ENCODE peak calls at places on chromosomes 7 and 10, in five cellular contexts. One of them, this sample, is unnamed.

GRCh38 chr10:108861181-108861754 is 1062.0 kb downstream of the XPNPEP1 start:
- DNase-seq in foreskin melanocyte: no peak
- DNase-seq in dermis blood vessel endothelial cell: no peak
- DNase-seq in LoVo: no peak
- DNase-seq in stimulated activated naive B cell treated with anti-CD40 and anti-IgM and Interleukin-4, amounts not matched to agents 10 μg/mL and 1 μg/mL and 100 μg/mL, for 72 hours: no peak
- DNase-seq in this sample: no peak

GRCh38 chr7:53596230-53596629 is 560.8 kb downstream of the POM121L12 start:
- DNase-seq in dermis blood vessel endothelial cell: no peak
- DNase-seq in stimulated activated naive B cell treated with anti-CD40 and anti-IgM and Interleukin-4, amounts not matched to agents 10 μg/mL and 1 μg/mL and 100 μg/mL, for 72 hours: no peak
- DNase-seq in LoVo: no peak
- DNase-seq in foreskin melanocyte: no peak
- DNase-seq in this sample: no peak

GRCh38 chr10:106338486-106338885 is 826.0 kb downstream of the SORCS1 start:
- DNase-seq in foreskin melanocyte: no peak
- DNase-seq in dermis blood vessel endothelial cell: no peak
- DNase-seq in stimulated activated naive B cell treated with anti-CD40 and anti-IgM and Interleukin-4, amounts not matched to agents 10 μg/mL and 1 μg/mL and 100 μg/mL, for 72 hours: no peak
- DNase-seq in LoVo: no peak
- DNase-seq in this sample: no peak

GRCh38 chr10:74047304-74047703 is 49.4 kb downstream of the VCL start:
- DNase-seq in LoVo: no peak
- DNase-seq in dermis blood vessel endothelial cell: peak; percentile 33
- DNase-seq in stimulated activated naive B cell treated with anti-CD40 and anti-IgM and Interleukin-4, amounts not matched to agents 10 μg/mL and 1 μg/mL and 100 μg/mL, for 72 hours: no peak
- DNase-seq in foreskin melanocyte: no peak
- DNase-seq in this sample: no peak

GRCh38 chr10:24944512-24945255 is 7.7 kb downstream of the PRTFDC1 start:
- DNase-seq in stimulated activated naive B cell treated with anti-CD40 and anti-IgM and Interleukin-4, amounts not matched to agents 10 μg/mL and 1 μg/mL and 100 μg/mL, for 72 hours: no peak
- DNase-seq in dermis blood vessel endothelial cell: peak; percentile 25
- DNase-seq in foreskin melanocyte: no peak
- DNase-seq in LoVo: peak; percentile 81
- DNase-seq in this sample: no peak

GRCh38 chr10:42593284-42593683 is 45.1 kb downstream of the ZNF33B start:
- DNase-seq in foreskin melanocyte: no peak
- DNase-seq in LoVo: no peak
- DNase-seq in stimulated activated naive B cell treated with anti-CD40 and anti-IgM and Interleukin-4, amounts not matched to agents 10 μg/mL and 1 μg/mL and 100 μg/mL, for 72 hours: no peak
- DNase-seq in dermis blood vessel endothelial cell: peak; percentile 1
- DNase-seq in this sample: no peak

GRCh38 chr7:2662273-2663120 is 25.5 kb upstream of the AMZ1 start:
- DNase-seq in LoVo: no peak
- DNase-seq in dermis blood vessel endothelial cell: no peak
- DNase-seq in stimulated activated naive B cell treated with anti-CD40 and anti-IgM and Interleukin-4, amounts not matched to agents 10 μg/mL and 1 μg/mL and 100 μg/mL, for 72 hours: no peak
- DNase-seq in foreskin melanocyte: no peak
- DNase-seq in this sample: no peak

GRCh38 chr10:122206471-122207065 is 64.5 kb upstream of the BTBD16 start:
- DNase-seq in foreskin melanocyte: no peak
- DNase-seq in stimulated activated naive B cell treated with anti-CD40 and anti-IgM and Interleukin-4, amounts not matched to agents 10 μg/mL and 1 μg/mL and 100 μg/mL, for 72 hours: no peak
- DNase-seq in LoVo: no peak
- DNase-seq in dermis blood vessel endothelial cell: peak; percentile 11
- DNase-seq in this sample: no peak

GRCh38 chr10:52771534-52772455 is 789 bp downstream of the MBL2 start:
- DNase-seq in stimulated activated naive B cell treated with anti-CD40 and anti-IgM and Interleukin-4, amounts not matched to agents 10 μg/mL and 1 μg/mL and 100 μg/mL, for 72 hours: no peak
- DNase-seq in dermis blood vessel endothelial cell: no peak
- DNase-seq in LoVo: no peak
- DNase-seq in foreskin melanocyte: no peak
- DNase-seq in this sample: no peak

GRCh38 chr7:71615017-71615416 is 483.1 kb downstream of the GALNT17 start:
- DNase-seq in dermis blood vessel endothelial cell: no peak
- DNase-seq in stimulated activated naive B cell treated with anti-CD40 and anti-IgM and Interleukin-4, amounts not matched to agents 10 μg/mL and 1 μg/mL and 100 μg/mL, for 72 hours: no peak
- DNase-seq in foreskin melanocyte: no peak
- DNase-seq in LoVo: no peak
- DNase-seq in this sample: no peak

GRCh38 chr10:100370976-100371706 is 24.1 kb downstream of the SCD start:
- DNase-seq in dermis blood vessel endothelial cell: peak; percentile 75
- DNase-seq in foreskin melanocyte: peak; percentile 95
- DNase-seq in stimulated activated naive B cell treated with anti-CD40 and anti-IgM and Interleukin-4, amounts not matched to agents 10 μg/mL and 1 μg/mL and 100 μg/mL, for 72 hours: peak; percentile 28
- DNase-seq in LoVo: peak; percentile 74
- DNase-seq in this sample: peak; percentile 68

GRCh38 chr10:50545846-50546245 is 77.9 kb downstream of the SGMS1 start:
- DNase-seq in foreskin melanocyte: no peak
- DNase-seq in stimulated activated naive B cell treated with anti-CD40 and anti-IgM and Interleukin-4, amounts not matched to agents 10 μg/mL and 1 μg/mL and 100 μg/mL, for 72 hours: no peak
- DNase-seq in dermis blood vessel endothelial cell: no peak
- DNase-seq in LoVo: no peak
- DNase-seq in this sample: no peak

GRCh38 chr7:155459133-155459866 is 1.4 kb downstream of the EN2 start:
- DNase-seq in foreskin melanocyte: no peak
- DNase-seq in stimulated activated naive B cell treated with anti-CD40 and anti-IgM and Interleukin-4, amounts not matched to agents 10 μg/mL and 1 μg/mL and 100 μg/mL, for 72 hours: no peak
- DNase-seq in dermis blood vessel endothelial cell: no peak
- DNase-seq in LoVo: no peak
- DNase-seq in this sample: no peak

GRCh38 chr10:59361659-59362183 is 628 bp downstream of the FAM13C start:
- DNase-seq in foreskin melanocyte: peak; percentile 25
- DNase-seq in stimulated activated naive B cell treated with anti-CD40 and anti-IgM and Interleukin-4, amounts not matched to agents 10 μg/mL and 1 μg/mL and 100 μg/mL, for 72 hours: no peak
- DNase-seq in dermis blood vessel endothelial cell: peak; percentile 1
- DNase-seq in LoVo: no peak
- DNase-seq in this sample: no peak

GRCh38 chr10:104307576-104308438 is 30.5 kb downstream of the ITPRIP start:
- DNase-seq in LoVo: no peak
- DNase-seq in foreskin melanocyte: no peak
- DNase-seq in dermis blood vessel endothelial cell: peak; percentile 29
- DNase-seq in stimulated activated naive B cell treated with anti-CD40 and anti-IgM and Interleukin-4, amounts not matched to agents 10 μg/mL and 1 μg/mL and 100 μg/mL, for 72 hours: no peak
- DNase-seq in this sample: no peak

GRCh38 chr10:100186813-100187212 is 984 bp upstream of the ERLIN1 start:
- DNase-seq in LoVo: no peak
- DNase-seq in stimulated activated naive B cell treated with anti-CD40 and anti-IgM and Interleukin-4, amounts not matched to agents 10 μg/mL and 1 μg/mL and 100 μg/mL, for 72 hours: no peak
- DNase-seq in dermis blood vessel endothelial cell: peak; percentile 17
- DNase-seq in foreskin melanocyte: peak; percentile 11
- DNase-seq in this sample: no peak

GRCh38 chr10:29480281-29480954 is 154.4 kb downstream of the SVIL start:
- DNase-seq in LoVo: no peak
- DNase-seq in stimulated activated naive B cell treated with anti-CD40 and anti-IgM and Interleukin-4, amounts not matched to agents 10 μg/mL and 1 μg/mL and 100 μg/mL, for 72 hours: no peak
- DNase-seq in dermis blood vessel endothelial cell: no peak
- DNase-seq in foreskin melanocyte: no peak
- DNase-seq in this sample: no peak

GRCh38 chr10:4083509-4084003 is 298.5 kb upstream of the KLF6 start:
- DNase-seq in foreskin melanocyte: no peak
- DNase-seq in stimulated activated naive B cell treated with anti-CD40 and anti-IgM and Interleukin-4, amounts not matched to agents 10 μg/mL and 1 μg/mL and 100 μg/mL, for 72 hours: no peak
- DNase-seq in dermis blood vessel endothelial cell: no peak
- DNase-seq in LoVo: no peak
- DNase-seq in this sample: no peak

GRCh38 chr10:94546058-94546595 is 539 bp downstream of the HELLS start:
- DNase-seq in dermis blood vessel endothelial cell: peak; percentile 32
- DNase-seq in LoVo: no peak
- DNase-seq in foreskin melanocyte: peak; percentile 42
- DNase-seq in stimulated activated naive B cell treated with anti-CD40 and anti-IgM and Interleukin-4, amounts not matched to agents 10 μg/mL and 1 μg/mL and 100 μg/mL, for 72 hours: no peak
- DNase-seq in this sample: no peak

GRCh38 chr10:63114031-63114814 is 18.9 kb upstream of the NRBF2 start:
- DNase-seq in dermis blood vessel endothelial cell: no peak
- DNase-seq in foreskin melanocyte: no peak
- DNase-seq in LoVo: peak; percentile 23
- DNase-seq in stimulated activated naive B cell treated with anti-CD40 and anti-IgM and Interleukin-4, amounts not matched to agents 10 μg/mL and 1 μg/mL and 100 μg/mL, for 72 hours: no peak
- DNase-seq in this sample: no peak

GRCh38 chr10:95513941-95514392 is 47.2 kb downstream of the SORBS1 start:
- DNase-seq in LoVo: peak; percentile 22
- DNase-seq in foreskin melanocyte: peak; percentile 61
- DNase-seq in stimulated activated naive B cell treated with anti-CD40 and anti-IgM and Interleukin-4, amounts not matched to agents 10 μg/mL and 1 μg/mL and 100 μg/mL, for 72 hours: peak; percentile 4
- DNase-seq in dermis blood vessel endothelial cell: peak; percentile 71
- DNase-seq in this sample: peak; percentile 68

GRCh38 chr7:116726713-116727431 is 54.9 kb downstream of the MET start:
- DNase-seq in dermis blood vessel endothelial cell: no peak
- DNase-seq in foreskin melanocyte: no peak
- DNase-seq in stimulated activated naive B cell treated with anti-CD40 and anti-IgM and Interleukin-4, amounts not matched to agents 10 μg/mL and 1 μg/mL and 100 μg/mL, for 72 hours: no peak
- DNase-seq in LoVo: no peak
- DNase-seq in this sample: no peak

GRCh38 chr10:31102421-31102820 is 70.8 kb upstream of the ZNF438 start:
- DNase-seq in foreskin melanocyte: no peak
- DNase-seq in LoVo: no peak
- DNase-seq in stimulated activated naive B cell treated with anti-CD40 and anti-IgM and Interleukin-4, amounts not matched to agents 10 μg/mL and 1 μg/mL and 100 μg/mL, for 72 hours: no peak
- DNase-seq in dermis blood vessel endothelial cell: no peak
- DNase-seq in this sample: no peak

GRCh38 chr7:46784746-46785145 is 797.2 kb downstream of the TNS3 start:
- DNase-seq in dermis blood vessel endothelial cell: peak; percentile 90
- DNase-seq in LoVo: peak; percentile 82
- DNase-seq in stimulated activated naive B cell treated with anti-CD40 and anti-IgM and Interleukin-4, amounts not matched to agents 10 μg/mL and 1 μg/mL and 100 μg/mL, for 72 hours: no peak
- DNase-seq in foreskin melanocyte: no peak
- DNase-seq in this sample: no peak

GRCh38 chr10:84296071-84296981 is 32.1 kb upstream of the CCSER2 start:
- DNase-seq in LoVo: no peak
- DNase-seq in dermis blood vessel endothelial cell: peak; percentile 94
- DNase-seq in stimulated activated naive B cell treated with anti-CD40 and anti-IgM and Interleukin-4, amounts not matched to agents 10 μg/mL and 1 μg/mL and 100 μg/mL, for 72 hours: no peak
- DNase-seq in foreskin melanocyte: no peak
- DNase-seq in this sample: no peak

GRCh38 chr10:113297226-113297625 is 255.6 kb upstream of the HABP2 start:
- DNase-seq in LoVo: peak; percentile 15
- DNase-seq in stimulated activated naive B cell treated with anti-CD40 and anti-IgM and Interleukin-4, amounts not matched to agents 10 μg/mL and 1 μg/mL and 100 μg/mL, for 72 hours: no peak
- DNase-seq in dermis blood vessel endothelial cell: no peak
- DNase-seq in foreskin melanocyte: peak; percentile 44
- DNase-seq in this sample: no peak

GRCh38 chr7:1501487-1502270 is 2.5 kb downstream of the INTS1 start:
- DNase-seq in LoVo: no peak
- DNase-seq in foreskin melanocyte: no peak
- DNase-seq in stimulated activated naive B cell treated with anti-CD40 and anti-IgM and Interleukin-4, amounts not matched to agents 10 μg/mL and 1 μg/mL and 100 μg/mL, for 72 hours: no peak
- DNase-seq in dermis blood vessel endothelial cell: no peak
- DNase-seq in this sample: no peak

GRCh38 chr7:43768894-43769272 is 10.4 kb downstream of the BLVRA start:
- DNase-seq in stimulated activated naive B cell treated with anti-CD40 and anti-IgM and Interleukin-4, amounts not matched to agents 10 μg/mL and 1 μg/mL and 100 μg/mL, for 72 hours: no peak
- DNase-seq in dermis blood vessel endothelial cell: no peak
- DNase-seq in foreskin melanocyte: no peak
- DNase-seq in LoVo: no peak
- DNase-seq in this sample: no peak